ENCODE peak calls at places on chromosomes 13 and 19, in nine cellular contexts. W is fibroblast of the aortic adventitia; T is gastrocnemius medialis; U is lung; J is heart left ventricle; E is cardiac muscle cell; G is fibroblast of mammary gland; Z is CD8-positive, alpha-beta T cell; K is thyroid gland. O is an unnamed sample.

GRCh38 chr19:35608250-35608649 is 4.3 kb upstream of the HAUS5 start:
- DNase-seq in J (no peak), K (no peak), G (no peak), Z (no peak), U (no peak), W (no peak), T (no peak), E (no peak), O (peak)

GRCh38 chr19:40174087-40174486 is 17.1 kb upstream of the MAP3K10 start:
- DNase-seq in E (no peak), U (no peak), J (no peak), T (no peak), Z (no peak), W (no peak), G (no peak), K (no peak), O (no peak)

GRCh38 chr19:48633148-48634035 is 3.8 kb downstream of the DBP start:
- DNase-seq in E (no peak), Z (no peak), J (no peak), T (peak), W (no peak), G (no peak), U (no peak), K (peak), O (no peak)

GRCh38 chr19:45460807-45461347 is 6.9 kb upstream of the FOSB start:
- DNase-seq in E (no peak), T (no peak), Z (no peak), G (no peak), K (no peak), W (no peak), U (no peak), J (no peak), O (no peak)

GRCh38 chr13:40087021-40088002 is 431.9 kb downstream of the COG6 start:
- DNase-seq in W (no peak), E (no peak), T (no peak), U (no peak), K (peak), J (no peak), Z (no peak), G (no peak), O (no peak)

GRCh38 chr19:45070214-45070613 is 6.1 kb downstream of the ZNF296 start:
- DNase-seq in U (no peak), J (no peak), E (no peak), G (no peak), K (no peak), W (no peak), Z (no peak), T (no peak), O (no peak)

GRCh38 chr19:10104665-10105221 is 1.4 kb upstream of the PPAN start:
- DNase-seq in Z (peak), U (no peak), J (no peak), T (no peak), E (no peak), G (no peak), W (no peak), K (no peak), O (no peak)

GRCh38 chr13:70812481-70812880 is 704.2 kb upstream of the KLHL1 start:
- DNase-seq in U (no peak), W (no peak), E (no peak), K (no peak), Z (no peak), J (no peak), G (peak), T (no peak), O (peak)

GRCh38 chr19:51107406-51108065 is 673 bp downstream of the CTU1 start:
- DNase-seq in T (no peak), J (no peak), G (peak), E (no peak), K (no peak), W (peak), Z (no peak), U (no peak), O (peak)

GRCh38 chr19:6126335-6126974 is 9.0 kb upstream of the ACSBG2 start:
- DNase-seq in K (no peak), E (peak), W (peak), G (peak), T (no peak), U (no peak), Z (no peak), J (no peak), O (peak)

GRCh38 chr13:59588717-59589067 is 575.0 kb downstream of the DIAPH3 start:
- DNase-seq in G (no peak), J (no peak), E (no peak), Z (no peak), W (no peak), K (no peak), T (no peak), U (no peak), O (no peak)

GRCh38 chr19:29764322-29764721 is 47.5 kb upstream of the CCNE1 start:
- DNase-seq in E (no peak), Z (no peak), U (no peak), J (no peak), G (no peak), K (no peak), T (no peak), W (no peak), O (no peak)

GRCh38 chr13:93963266-93964131 is 516.0 kb downstream of the DCT start:
- DNase-seq in E (no peak), K (no peak), U (no peak), T (no peak), J (no peak), Z (no peak), G (peak), W (peak), O (peak)

GRCh38 chr13:72985610-72986009 is 73.2 kb upstream of the KLF5 start:
- DNase-seq in E (no peak), G (no peak), K (no peak), J (no peak), T (no peak), U (no peak), W (no peak), Z (no peak), O (no peak)

GRCh38 chr13:102718746-102719145 is 23.9 kb upstream of the METTL21C start:
- DNase-seq in J (no peak), Z (no peak), W (no peak), E (no peak), G (no peak), K (no peak), U (no peak), T (no peak), O (no peak)

GRCh38 chr19:7871530-7872305 is 2.5 kb downstream of the PRR36 start:
- DNase-seq in E (peak), T (peak), U (peak), J (peak), W (peak), Z (peak), K (peak), G (peak), O (peak)

GRCh38 chr19:46635920-46636761 is at the start of gene GNG8:
- DNase-seq in G (no peak), K (no peak), W (no peak), Z (peak), T (no peak), J (no peak), U (no peak), E (peak), O (no peak)

GRCh38 chr13:51328488-51328887 is 11.0 kb upstream of the SERPINE3 start:
- DNase-seq in Z (no peak), T (no peak), J (no peak), G (no peak), W (no peak), E (no peak), U (no peak), K (no peak), O (no peak)

GRCh38 chr13:98270819-98271218 is 93.8 kb upstream of the RNF113B start:
- DNase-seq in J (no peak), G (no peak), U (no peak), Z (no peak), K (no peak), T (no peak), E (no peak), W (no peak), O (peak)

GRCh38 chr19:41821003-41821735 is 23.3 kb downstream of the LYPD4 start:
- DNase-seq in T (no peak), J (no peak), G (peak), Z (peak), U (peak), K (peak), E (no peak), W (peak), O (peak)

GRCh38 chr13:78326608-78327007 is 276.7 kb downstream of the POU4F1 start:
- DNase-seq in G (peak), K (no peak), T (no peak), J (no peak), E (peak), W (no peak), Z (no peak), U (no peak), O (peak)

GRCh38 chr13:74040200-74040599 is 94.0 kb downstream of the KLF12 start:
- DNase-seq in Z (peak), J (peak), G (peak), U (no peak), W (peak), E (peak), K (peak), T (peak), O (peak)

GRCh38 chr19:48295458-48295857 is 25.6 kb downstream of the ZNF114 start:
- DNase-seq in E (no peak), Z (no peak), G (no peak), K (no peak), J (no peak), T (no peak), W (no peak), U (no peak), O (no peak)

GRCh38 chr13:112880221-112880641 is 88.8 kb upstream of the MCF2L start:
- DNase-seq in E (no peak), Z (no peak), G (no peak), K (no peak), T (no peak), J (peak), W (no peak), U (no peak), O (no peak)

GRCh38 chr19:5154129-5154798 is 185.4 kb downstream of the KDM4B start:
- DNase-seq in W (no peak), E (peak), G (peak), U (no peak), Z (peak), T (peak), J (peak), K (peak), O (peak)

GRCh38 chr13:91313103-91313502 is 34.4 kb upstream of the MIR17HG start:
- DNase-seq in U (no peak), J (no peak), K (no peak), E (peak), G (peak), W (peak), T (no peak), Z (peak), O (peak)

GRCh38 chr13:91643394-91643793 is 245.0 kb downstream of the GPC5 start:
- DNase-seq in W (no peak), U (no peak), G (no peak), E (no peak), T (no peak), K (no peak), J (no peak), Z (no peak), O (no peak)

GRCh38 chr13:112772929-112773328 is 83.1 kb downstream of the ATP11A start:
- DNase-seq in Z (no peak), K (no peak), T (no peak), U (no peak), G (no peak), J (no peak), E (no peak), W (no peak), O (no peak)

GRCh38 chr19:7214329-7215089 is 79.7 kb downstream of the INSR start:
- DNase-seq in J (no peak), U (no peak), E (no peak), T (no peak), W (no peak), K (no peak), Z (no peak), G (no peak), O (no peak)

GRCh38 chr13:44451109-44451508 is 77.5 kb downstream of the SERP2 start:
- DNase-seq in E (no peak), K (no peak), G (no peak), T (peak), J (no peak), Z (no peak), W (no peak), U (no peak), O (no peak)

GRCh38 chr19:9757544-9758501 is 10.7 kb downstream of the ZNF846 start:
- DNase-seq in U (no peak), J (no peak), T (no peak), G (peak), W (no peak), E (no peak), Z (no peak), K (no peak), O (no peak)

GRCh38 chr13:25738342-25738771 is 313.5 kb downstream of the SHISA2 start:
- DNase-seq in E (peak), J (no peak), K (no peak), Z (no peak), W (peak), U (no peak), G (no peak), T (no peak), O (no peak)

GRCh38 chr13:37648604-37649003 is 50.0 kb upstream of the POSTN start:
- DNase-seq in T (no peak), G (peak), W (peak), E (no peak), K (no peak), J (no peak), U (no peak), Z (no peak), O (peak)

GRCh38 chr13:113062691-113063090 is 42.9 kb upstream of the F7 start:
- DNase-seq in E (no peak), K (no peak), J (no peak), G (no peak), W (no peak), Z (no peak), U (no peak), T (no peak), O (no peak)

GRCh38 chr19:18919895-18920204 is 335 bp downstream of the DDX49 start:
- DNase-seq in E (no peak), Z (no peak), W (peak), G (peak), K (no peak), U (no peak), J (no peak), T (no peak), O (no peak)
- H3K4me3 ChIP-seq in E (peak), Z (peak), W (peak), G (peak), K (peak), U (peak), J (peak), T (peak), O (peak)

DNA sequence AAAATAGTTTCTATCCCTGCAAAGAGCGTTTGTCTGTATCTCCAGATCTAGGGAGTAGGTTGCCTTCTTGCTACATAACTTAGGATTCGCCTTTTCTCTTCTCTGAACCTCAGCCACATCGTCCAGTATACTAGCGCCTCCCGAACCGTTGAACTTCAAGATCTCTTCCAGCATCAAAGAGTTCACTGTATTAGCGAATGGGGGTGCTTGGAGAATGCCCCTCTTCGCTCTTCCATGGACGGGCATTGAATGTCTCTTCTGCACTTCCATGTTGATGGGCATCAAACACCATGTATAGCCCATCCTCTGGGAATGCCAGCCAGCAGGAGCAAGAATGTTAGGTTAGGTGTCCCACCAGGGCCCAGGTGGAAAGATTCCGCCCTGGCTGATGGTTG is 570 bp upstream of the OXGR1 start:
- DNase-seq in T (no peak), Z (no peak), K (no peak), U (no peak), G (no peak), E (no peak), W (no peak), J (no peak), O (no peak)
- H3K4me3 ChIP-seq in T (no peak), Z (no peak), K (no peak), U (no peak), G (no peak), E (peak), W (no peak), J (no peak), O (no peak)

GRCh38 chr19:54094601-54095000 is 6.0 kb downstream of the OSCAR start:
- DNase-seq in E (no peak), J (no peak), Z (no peak), K (no peak), U (no peak), W (no peak), G (no peak), T (no peak), O (no peak)

GRCh38 chr19:54100560-54100959 is at the start of gene OSCAR:
- DNase-seq in G (no peak), E (no peak), U (no peak), Z (no peak), T (no peak), W (peak), K (no peak), J (peak), O (no peak)

GRCh38 chr19:54096642-54097106 is 3.9 kb downstream of the OSCAR start:
- DNase-seq in W (peak), U (no peak), T (no peak), Z (peak), G (peak), J (peak), E (no peak), K (no peak), O (peak)

GRCh38 chr19:54095136-54095858 is 5.3 kb downstream of the OSCAR start:
- DNase-seq in Z (no peak), E (no peak), K (no peak), W (no peak), U (no peak), J (no peak), T (no peak), G (no peak), O (no peak)
- H3K4me3 ChIP-seq in Z (peak), E (peak), K (no peak), W (peak), U (no peak), J (no peak), T (peak), G (no peak), O (peak)

DNA sequence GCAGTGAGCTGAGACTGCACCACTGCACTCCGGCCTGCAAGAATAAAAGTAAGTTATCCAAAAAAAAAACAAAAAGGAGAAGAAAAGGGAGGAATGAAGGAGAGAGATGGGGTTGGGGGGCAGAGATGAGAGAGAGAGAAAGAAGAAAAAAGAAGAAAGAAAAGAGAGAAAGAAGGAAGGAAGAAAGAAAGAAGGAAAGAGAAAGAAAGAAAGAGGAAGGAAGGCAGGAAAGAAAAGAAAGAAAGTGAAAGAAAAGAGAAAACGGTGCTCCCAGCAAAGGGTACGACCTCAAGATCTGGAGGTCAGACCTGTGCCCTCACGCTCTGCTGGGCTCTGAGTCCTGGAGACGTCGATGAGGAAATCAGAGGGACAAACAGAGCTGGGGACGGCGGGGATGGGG is 3.7 kb downstream of the A1BG start:
- DNase-seq in U (no peak), J (no peak), Z (no peak), E (no peak), W (no peak), T (no peak), K (no peak), G (no peak), O (no peak)
- H3K4me3 ChIP-seq in U (no peak), J (no peak), Z (no peak), E (no peak), W (no peak), T (no peak), K (no peak), G (no peak), O (no peak)

GRCh38 chr19:13109361-13110098 is 6.9 kb upstream of the LYL1 start:
- DNase-seq in Z (no peak), G (no peak), J (no peak), K (no peak), E (no peak), T (no peak), U (no peak), W (no peak), O (no peak)

GRCh38 chr19:13115936-13116281 is 631 bp downstream of the TRMT1 start:
- DNase-seq in T (no peak), Z (no peak), G (peak), E (no peak), J (no peak), W (no peak), K (no peak), U (no peak), O (no peak)

GRCh38 chr19:13104848-13105646 is 2.4 kb upstream of the LYL1 start:
- DNase-seq in Z (peak), G (no peak), U (no peak), E (no peak), W (no peak), J (no peak), K (no peak), T (no peak), O (no peak)

GRCh38 chr19:13112555-13112954 is 4.0 kb downstream of the TRMT1 start:
- DNase-seq in W (no peak), J (no peak), K (no peak), Z (no peak), T (no peak), G (no peak), E (no peak), U (no peak), O (no peak)

DNA sequence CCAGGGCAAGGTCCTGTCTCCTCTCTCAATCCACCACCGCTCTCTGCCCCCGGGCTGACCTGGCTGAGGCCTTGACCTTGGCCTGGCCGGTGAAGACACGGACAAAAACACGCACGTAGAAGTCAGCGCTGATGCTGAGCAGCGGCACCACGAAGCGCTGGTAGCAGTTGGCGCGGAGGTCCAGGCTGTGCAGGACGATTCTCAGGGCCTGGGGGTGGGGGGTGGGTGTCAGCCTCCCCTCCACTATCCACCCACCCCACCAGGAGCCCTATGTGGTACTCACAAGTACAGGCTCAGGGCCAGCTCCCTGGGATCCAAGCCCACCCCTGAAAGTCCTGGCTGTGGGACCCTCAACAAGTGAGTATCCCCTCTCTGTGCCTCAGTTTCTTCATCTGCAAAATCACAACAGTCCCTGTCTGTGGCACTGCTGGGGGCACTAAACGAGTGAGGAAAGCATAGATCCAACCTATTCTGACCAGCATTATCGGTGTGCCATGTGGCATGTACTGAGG is 6.4 kb downstream of the TRMT1 start:
- DNase-seq in J (no peak), W (no peak), G (no peak), Z (no peak), K (no peak), E (no peak), U (no peak), T (no peak), O (no peak)
- H3K4me3 ChIP-seq in J (no peak), W (no peak), G (no peak), Z (no peak), K (no peak), E (no peak), U (no peak), T (no peak), O (no peak)

GRCh38 chr13:80131204-80131603 is 209.7 kb downstream of the SPRY2 start:
- DNase-seq in T (peak), G (peak), J (peak), E (peak), W (peak), Z (no peak), U (peak), K (peak), O (peak)
- H3K4me3 ChIP-seq in T (peak), G (peak), J (peak), E (peak), W (peak), Z (no peak), U (no peak), K (no peak), O (peak)

GRCh38 chr19:2428756-2429711 is 1.6 kb upstream of the TIMM13 start:
- DNase-seq in W (no peak), Z (no peak), E (no peak), G (no peak), J (no peak), T (no peak), K (no peak), U (no peak), O (no peak)

GRCh38 chr19:2426661-2427322 is 594 bp downstream of the TIMM13 start:
- DNase-seq in Z (peak), G (peak), T (peak), E (peak), K (peak), J (no peak), W (peak), U (no peak), O (peak)

GRCh38 chr19:2427323-2428026 is at the start of gene TIMM13:
- DNase-seq in T (peak), U (peak), E (peak), W (peak), Z (peak), J (peak), G (peak), K (peak), O (peak)

GRCh38 chr19:2429917-2430570 is 2.7 kb upstream of the TIMM13 start:
- DNase-seq in K (no peak), T (no peak), W (no peak), U (no peak), G (no peak), E (no peak), J (no peak), Z (no peak), O (no peak)

GRCh38 chr19:2428027-2428690 is 773 bp upstream of the TIMM13 start:
- DNase-seq in K (peak), E (no peak), G (peak), Z (no peak), J (no peak), T (peak), U (no peak), W (peak), O (no peak)
- H3K4me3 ChIP-seq in K (no peak), E (peak), G (peak), Z (peak), J (peak), T (peak), U (no peak), W (peak), O (peak)

O was measured in cardiac fibroblast.